ENCODE peak calls at places on chromosome 21, in eight cellular contexts. E is tibial artery, O is brain microvascular endothelial cell, B is mammary epithelial cell, L is right lobe of liver, C is cardiac fibroblast, P is A549, J is lung. V is an unnamed sample.

GRCh38 chr21:45027241-45028196 is 46.9 kb upstream of the ADARB1 start:
- DNase-seq in E (peak), O (no peak), B (no peak), L (no peak), C (no peak), P (no peak), J (no peak), V (no peak)

GRCh38 chr21:17119466-17120297 is 393.2 kb upstream of the CXADR start:
- DNase-seq in E (no peak), O (no peak), B (no peak), L (no peak), C (no peak), P (no peak), J (no peak), V (no peak)

GRCh38 chr21:36117276-36117675 is 17.6 kb upstream of the CBR3 start:
- DNase-seq in E (no peak), O (no peak), B (no peak), L (no peak), C (no peak), P (no peak), J (no peak), V (no peak)

GRCh38 chr21:27314096-27314495 is 347.2 kb upstream of the ADAMTS5 start:
- DNase-seq in E (no peak), O (no peak), B (no peak), L (no peak), C (no peak), P (no peak), J (no peak), V (no peak)

GRCh38 chr21:25708467-25709065 is 26.1 kb downstream of the ATP5PF start:
- DNase-seq in E (no peak), O (peak), B (peak), L (no peak), C (peak), P (peak), J (no peak), V (peak)

GRCh38 chr21:21921410-21922232 is 923.4 kb downstream of the NCAM2 start:
- DNase-seq in E (no peak), O (no peak), B (no peak), L (no peak), C (peak), P (no peak), J (no peak), V (peak)

GRCh38 chr21:16910435-16911165 is 602.2 kb upstream of the CXADR start:
- DNase-seq in E (no peak), O (no peak), B (no peak), L (no peak), C (no peak), P (no peak), J (no peak), V (peak)

GRCh38 chr21:46189959-46190490 is 5.8 kb upstream of the SPATC1L start:
- DNase-seq in E (no peak), O (no peak), B (no peak), L (no peak), C (no peak), P (no peak), J (no peak), V (no peak)

GRCh38 chr21:42864812-42865211 is 14.5 kb downstream of the WDR4 start:
- DNase-seq in E (no peak), O (no peak), B (no peak), L (no peak), C (no peak), P (no peak), J (no peak), V (peak)

GRCh38 chr21:17823846-17824245 is 4.7 kb upstream of the C21orf91 start:
- DNase-seq in E (no peak), O (no peak), B (no peak), L (no peak), C (no peak), P (no peak), J (no peak), V (no peak)

GRCh38 chr21:17848228-17848627 is 29.1 kb upstream of the C21orf91 start:
- DNase-seq in E (peak), O (peak), B (peak), L (no peak), C (peak), P (no peak), J (no peak), V (peak)

GRCh38 chr21:41361786-41362604 is at the start of gene MX2:
- DNase-seq in E (peak), O (peak), B (no peak), L (no peak), C (peak), P (no peak), J (peak), V (peak)

GRCh38 chr21:31630062-31630711 is 29.3 kb upstream of the SOD1 start:
- DNase-seq in E (no peak), O (peak), B (peak), L (peak), C (peak), P (peak), J (peak), V (peak)

GRCh38 chr21:28636988-28637691 is 355.5 kb downstream of the LTN1 start:
- DNase-seq in E (no peak), O (peak), B (peak), L (no peak), C (peak), P (no peak), J (no peak), V (peak)

GRCh38 chr21:27806261-27806660 is 839.4 kb upstream of the ADAMTS5 start:
- DNase-seq in E (no peak), O (no peak), B (no peak), L (no peak), C (no peak), P (no peak), J (no peak), V (no peak)

GRCh38 chr21:35254006-35254751 is 205.1 kb upstream of the RUNX1 start:
- DNase-seq in E (no peak), O (peak), B (peak), L (no peak), C (peak), P (no peak), J (no peak), V (peak)

GRCh38 chr21:40841524-40842196 is 5.3 kb downstream of the DSCAM start:
- DNase-seq in E (no peak), O (no peak), B (peak), L (peak), C (no peak), P (peak), J (peak), V (no peak)

GRCh38 chr21:28240586-28240985 is 752.1 kb downstream of the LTN1 start:
- DNase-seq in E (no peak), O (peak), B (no peak), L (no peak), C (peak), P (no peak), J (no peak), V (peak)

GRCh38 chr21:45637883-45638282 is 5.6 kb upstream of the PCBP3 start:
- DNase-seq in E (no peak), O (no peak), B (no peak), L (no peak), C (no peak), P (no peak), J (no peak), V (no peak)

GRCh38 chr21:46401186-46401910 is 57.3 kb upstream of the DIP2A start:
- DNase-seq in E (no peak), O (no peak), B (no peak), L (no peak), C (no peak), P (no peak), J (no peak), V (no peak)

GRCh38 chr21:42031816-42032215 is 21.7 kb upstream of the ZBTB21 start:
- DNase-seq in E (no peak), O (no peak), B (peak), L (no peak), C (no peak), P (no peak), J (no peak), V (no peak)

GRCh38 chr21:46325073-46325912 is 1.3 kb downstream of the PCNT start:
- DNase-seq in E (peak), O (peak), B (peak), L (peak), C (peak), P (peak), J (peak), V (peak)

GRCh38 chr21:28893687-28894086 is 99.0 kb downstream of the LTN1 start:
- DNase-seq in E (no peak), O (no peak), B (no peak), L (no peak), C (no peak), P (no peak), J (no peak), V (no peak)

GRCh38 chr21:26469789-26470188 is 103.3 kb downstream of the CYYR1 start:
- DNase-seq in E (no peak), O (peak), B (peak), L (no peak), C (peak), P (no peak), J (peak), V (peak)

GRCh38 chr21:36945496-36946138 is 20.9 kb downstream of the HLCS start:
- DNase-seq in E (no peak), O (no peak), B (no peak), L (no peak), C (peak), P (no peak), J (no peak), V (peak)

GRCh38 chr21:25895565-25896205 is 160.9 kb downstream of the GABPA start:
- DNase-seq in E (no peak), O (no peak), B (peak), L (no peak), C (peak), P (no peak), J (no peak), V (peak)

GRCh38 chr21:31236528-31236927 is 107.5 kb downstream of the TIAM1 start:
- DNase-seq in E (no peak), O (no peak), B (peak), L (no peak), C (no peak), P (no peak), J (no peak), V (no peak)

GRCh38 chr21:34131586-34131985 is 58.2 kb downstream of the MRPS6 start:
- DNase-seq in E (no peak), O (no peak), B (no peak), L (no peak), C (no peak), P (no peak), J (no peak), V (no peak)

GRCh38 chr21:34128674-34129038 is 55.3 kb downstream of the MRPS6 start:
- DNase-seq in E (peak), O (no peak), B (no peak), L (no peak), C (no peak), P (no peak), J (no peak), V (no peak)

GRCh38 chr21:34130598-34130985 is 57.2 kb downstream of the MRPS6 start:
- DNase-seq in E (no peak), O (no peak), B (no peak), L (no peak), C (no peak), P (no peak), J (no peak), V (no peak)

GRCh38 chr21:34129039-34129891 is 55.9 kb downstream of the MRPS6 start:
- DNase-seq in E (peak), O (peak), B (peak), L (no peak), C (peak), P (no peak), J (no peak), V (peak)

GRCh38 chr21:34129971-34130597 is 56.7 kb downstream of the MRPS6 start:
- DNase-seq in E (no peak), O (no peak), B (no peak), L (no peak), C (no peak), P (no peak), J (no peak), V (peak)
- H3K4me3 ChIP-seq in E (peak), O (no peak), B (no peak), L (no peak), C (no peak), P (no peak), J (no peak), V (no peak)

DNA sequence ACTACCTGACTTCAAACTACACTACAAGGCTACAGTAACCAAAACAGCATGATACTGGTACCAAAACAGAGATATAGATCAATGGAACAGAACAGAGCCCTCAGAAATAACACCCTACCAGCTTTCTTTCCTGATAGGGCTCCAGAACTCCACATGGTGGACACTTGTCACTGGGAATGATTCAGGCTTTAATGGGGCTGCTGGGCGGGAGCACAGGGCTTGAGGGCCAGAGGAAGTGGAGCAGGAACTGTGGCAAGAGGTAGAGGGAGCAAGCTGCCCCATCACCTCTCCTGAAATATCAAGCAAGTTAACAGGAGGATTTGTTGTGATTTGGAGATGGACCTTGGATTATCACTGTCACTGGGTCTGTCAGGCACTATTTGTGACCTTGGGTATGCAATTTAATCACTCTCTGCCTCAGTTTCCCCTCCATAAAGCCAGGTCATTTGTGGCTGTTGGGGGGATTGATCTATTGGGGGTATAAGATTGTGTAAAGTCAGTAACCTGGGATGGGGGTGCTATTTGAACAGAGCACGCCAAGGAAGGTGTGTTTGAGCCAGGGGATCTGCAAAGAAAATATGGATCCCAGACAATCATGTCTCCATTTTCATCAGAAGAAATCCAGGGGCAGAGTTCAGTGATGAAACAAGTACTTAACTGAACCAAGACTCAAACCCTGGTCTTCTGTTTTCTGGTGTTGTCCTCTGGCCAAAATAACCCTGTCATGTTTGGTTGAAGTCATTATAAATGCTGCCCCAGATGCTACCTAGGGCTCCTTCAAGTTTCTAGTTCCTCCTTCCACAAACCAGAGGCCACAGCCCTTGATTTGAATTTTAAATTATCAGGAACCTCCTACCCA is 25.2 kb downstream of the ETS2 start:
- DNase-seq in E (no peak), O (no peak), B (no peak), L (no peak), C (no peak), P (no peak), J (no peak), V (no peak)
- TF ChIP-seq CTCF in E (no peak), O (no peak), B (no peak), L (no peak), C (no peak), P (no peak), J (no peak), V (no peak)

DNA sequence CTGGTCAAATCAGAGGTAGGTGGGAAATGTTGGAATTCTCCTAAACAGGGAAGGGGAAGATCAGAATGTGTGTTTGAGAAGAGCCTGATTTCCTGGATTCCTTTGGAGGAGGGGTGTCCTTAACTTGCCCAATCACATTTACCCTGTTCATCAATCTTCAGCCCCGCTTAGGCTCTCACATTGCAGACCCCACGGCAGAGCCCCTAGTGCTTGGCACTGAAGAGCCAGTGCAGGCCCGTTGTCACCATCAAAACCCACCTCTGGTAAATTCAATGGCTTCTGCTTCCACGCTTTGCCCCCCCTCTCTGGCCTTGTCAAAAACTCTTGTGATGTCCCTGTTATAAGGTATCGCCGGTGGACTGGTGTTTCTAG is 2.3 kb downstream of the AGPAT3 start:
- DNase-seq in E (no peak), O (no peak), B (no peak), L (no peak), C (no peak), P (no peak), J (no peak), V (no peak)
- H3K4me3 ChIP-seq in E (no peak), O (no peak), B (no peak), L (peak), C (no peak), P (no peak), J (no peak), V (no peak)

GRCh38 chr21:32881458-32881857 is 109.9 kb upstream of the PAXBP1 start:
- DNase-seq in E (no peak), O (no peak), B (no peak), L (no peak), C (no peak), P (no peak), J (no peak), V (no peak)

GRCh38 chr21:32884062-32884461 is 112.5 kb upstream of the PAXBP1 start:
- DNase-seq in E (no peak), O (no peak), B (no peak), L (no peak), C (no peak), P (no peak), J (no peak), V (no peak)

GRCh38 chr21:32878654-32879053 is 107.1 kb upstream of the PAXBP1 start:
- DNase-seq in E (no peak), O (no peak), B (no peak), L (no peak), C (no peak), P (no peak), J (no peak), V (no peak)
- TF ChIP-seq CTCF in E (no peak), O (no peak), B (no peak), L (no peak), C (no peak), P (no peak), J (no peak), V (no peak)

DNA sequence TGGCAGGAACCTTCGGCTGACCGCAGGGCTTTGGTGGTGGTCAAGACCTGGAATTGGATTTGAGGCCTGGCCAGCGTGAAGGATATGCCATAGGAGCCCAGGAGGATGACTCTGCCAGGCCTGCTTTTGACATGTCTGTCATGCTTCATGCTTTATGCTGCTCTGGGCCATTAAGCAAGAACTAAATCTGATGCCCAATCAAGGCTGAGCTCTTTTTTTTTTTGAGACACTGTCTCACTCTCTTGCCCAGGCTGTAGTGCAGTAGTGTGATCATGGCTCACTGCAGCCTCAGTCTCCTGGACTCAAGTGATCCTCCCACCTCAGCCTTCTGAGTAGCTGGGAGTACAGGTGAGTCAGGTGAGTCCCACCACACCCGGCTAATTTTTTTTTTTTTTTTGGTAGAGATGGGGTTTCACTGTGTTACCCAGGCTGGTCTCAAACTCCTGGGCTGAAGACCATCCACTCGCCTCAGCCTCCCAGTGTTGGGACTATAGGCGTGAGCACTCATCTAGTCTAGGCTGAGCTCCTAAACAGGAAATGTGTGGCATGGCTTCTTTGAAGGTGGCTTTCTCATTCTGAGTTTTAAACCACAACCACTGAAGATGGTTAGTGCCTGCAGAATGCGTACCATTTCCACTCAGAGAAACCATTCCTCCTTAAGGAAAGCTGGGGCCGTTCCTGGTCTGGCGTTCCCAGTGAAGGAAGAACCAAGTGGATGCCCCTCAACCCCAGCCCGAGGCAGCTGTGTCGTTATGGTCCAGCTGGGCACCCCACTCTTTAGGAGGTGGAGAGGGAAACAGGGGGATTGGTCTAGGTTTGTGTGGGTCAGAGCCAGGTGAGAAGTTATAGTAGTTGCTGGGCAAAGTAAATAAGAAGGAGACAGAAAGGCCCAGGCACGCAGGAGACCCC is 34.2 kb upstream of the ATP5PO start:
- DNase-seq in E (no peak), O (no peak), B (no peak), L (no peak), C (no peak), P (no peak), J (no peak), V (no peak)
- H3K4me3 ChIP-seq in E (no peak), O (no peak), B (no peak), L (no peak), C (no peak), P (no peak), J (no peak), V (no peak)

GRCh38 chr21:30153697-30154340 is 12.8 kb downstream of the CLDN17 start:
- DNase-seq in E (no peak), O (no peak), B (peak), L (no peak), C (no peak), P (no peak), J (no peak), V (no peak)
- TF ChIP-seq CTCF in E (no peak), O (no peak), B (no peak), L (no peak), C (no peak), P (no peak), J (no peak), V (no peak)

GRCh38 chr21:33895356-33895755 is 20.2 kb downstream of the ATP5PO start:
- DNase-seq in E (no peak), O (no peak), B (no peak), L (no peak), C (no peak), P (no peak), J (no peak), V (no peak)
- H3K4me3 ChIP-seq in E (no peak), O (no peak), B (no peak), L (no peak), C (no peak), P (no peak), J (no peak), V (no peak)

V was measured in fibroblast of pulmonary artery.